ENCODE peak calls at places on chromosomes 5 and 9, in four cellular contexts. J, H, F and Y are unnamed samples. For H3K36me3 and H3K9me3, the result is how much of the 10 kb centered on the place peaks cover.

GRCh38 chr5:151808451-151809169 is 36.9 kb downstream of the G3BP1 start:
- DNase-seq in J (no peak), H (no peak), F (peak), Y (no peak)

GRCh38 chr9:128419061-128419925 is 1.4 kb upstream of the CERCAM start:
- DNase-seq in J (no peak), H (no peak), F (peak), Y (no peak)

GRCh38 chr9:6644346-6645152 is 980 bp downstream of the GLDC start:
- DNase-seq in J (no peak), H (no peak), F (no peak), Y (no peak)

GRCh38 chr9:33307067-33307466 is 16.8 kb downstream of the NFX1 start:
- DNase-seq in J (no peak), H (no peak), F (no peak), Y (no peak)

GRCh38 chr5:180820788-180821321 is 18.2 kb upstream of the MGAT1 start:
- DNase-seq in J (no peak), H (no peak), F (peak), Y (no peak)

GRCh38 chr5:73770172-73770571 is 144.2 kb downstream of the ARHGEF28 start:
- DNase-seq in J (no peak), H (no peak), F (no peak), Y (no peak)

GRCh38 chr5:35971186-35971877 is 19.9 kb downstream of the UGT3A1 start:
- DNase-seq in J (no peak), H (no peak), F (no peak), Y (no peak)

GRCh38 chr9:82584349-82584846 is 478.5 kb downstream of the RASEF start:
- DNase-seq in J (no peak), H (no peak), F (no peak), Y (no peak)

GRCh38 chr5:40904205-40904993 is 4.9 kb upstream of the C7 start:
- DNase-seq in J (no peak), H (peak), F (peak), Y (peak)

GRCh38 chr5:176883700-176884570 is 15.2 kb downstream of the HK3 start:
- DNase-seq in J (no peak), H (no peak), F (no peak), Y (no peak)

GRCh38 chr9:106945727-106946690 is 83.0 kb downstream of the ZNF462 start:
- DNase-seq in J (no peak), H (no peak), F (peak), Y (no peak)

DNA sequence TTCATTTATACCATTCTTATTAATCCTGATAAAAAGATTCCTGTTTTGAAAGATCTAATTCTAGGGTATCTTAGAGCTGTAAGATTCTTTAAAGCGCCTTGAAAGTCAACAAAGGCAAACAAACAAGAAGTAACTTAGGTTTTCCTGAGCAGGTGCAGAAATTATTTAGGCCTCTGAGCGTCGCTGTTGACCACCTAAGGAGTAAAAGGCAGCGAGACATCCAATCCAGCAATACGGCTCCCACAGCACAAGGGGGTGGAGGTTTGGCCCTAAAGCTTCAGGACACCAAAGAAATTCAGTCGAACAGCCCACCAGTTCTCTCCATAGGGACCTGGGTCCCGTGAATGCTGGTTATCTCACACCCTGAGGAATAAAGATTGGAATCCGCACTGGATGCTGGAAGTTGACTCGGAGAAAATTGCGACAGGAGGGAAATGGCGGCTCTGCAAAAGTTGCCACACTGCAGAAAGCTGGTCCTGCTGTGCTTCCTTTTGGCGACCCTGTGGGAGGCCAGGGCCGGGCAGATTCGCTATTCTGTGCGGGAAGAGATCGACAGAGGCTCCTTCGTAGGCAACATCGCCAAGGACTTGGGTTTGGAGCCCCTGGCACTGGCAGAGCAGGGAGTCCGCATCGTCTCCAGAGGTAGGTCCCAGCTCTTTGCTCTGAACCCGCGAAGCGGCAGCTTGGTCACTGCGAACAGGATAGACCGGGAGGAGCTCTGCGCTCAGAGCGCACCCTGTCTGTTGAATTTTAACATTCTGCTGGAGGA is at the start of gene PCDHGA2:
- DNase-seq in J (no peak), H (no peak), F (peak), Y (no peak)
- H3K4me3 ChIP-seq in J (no peak), H (no peak), F (no peak), Y (no peak)

DNA sequence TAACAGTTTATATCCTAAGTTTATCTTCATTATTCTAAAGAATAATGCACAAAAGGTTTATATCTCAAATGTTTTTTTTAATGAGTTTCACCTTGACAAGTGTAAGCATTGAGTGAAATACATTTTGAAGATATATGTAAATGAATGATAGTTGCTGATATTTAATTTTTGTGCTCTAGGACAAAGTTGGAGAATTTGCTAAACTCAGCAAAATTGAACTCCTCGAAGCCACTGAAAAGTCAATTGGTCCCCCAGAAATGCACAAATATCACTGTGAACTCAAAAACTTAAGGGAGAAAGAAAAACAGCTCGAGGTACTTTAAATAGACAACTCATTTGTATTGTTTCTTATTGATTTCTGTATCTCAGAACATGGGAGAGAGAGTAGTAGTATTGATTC is 19.5 kb downstream of the SMC5 start:
- DNase-seq in J (no peak), H (no peak), F (no peak), Y (no peak)
- H3K36me3 ChIP-seq in J (under half), H (under half), F (under half), Y (under half)

GRCh38 chr9:92980085-92980745 is 32.9 kb downstream of the FGD3 start:
- DNase-seq in J (no peak), H (no peak), F (no peak), Y (peak)

GRCh38 chr9:92982130-92982529 is 34.8 kb downstream of the FGD3 start:
- DNase-seq in J (no peak), H (no peak), F (no peak), Y (no peak)

GRCh38 chr9:92984976-92985375 is 37.7 kb downstream of the FGD3 start:
- DNase-seq in J (no peak), H (no peak), F (no peak), Y (no peak)

GRCh38 chr9:92986175-92987110 is 39.1 kb downstream of the FGD3 start:
- DNase-seq in J (no peak), H (no peak), F (peak), Y (no peak)

GRCh38 chr9:92983984-92984589 is 36.8 kb downstream of the FGD3 start:
- DNase-seq in J (no peak), H (no peak), F (no peak), Y (no peak)
- H3K9me3 ChIP-seq in J (under half), H (under half), F (under half), Y (under half)

GRCh38 chr9:36400332-36401178 is 486 bp upstream of the RNF38 start:
- DNase-seq in J (no peak), H (peak), F (peak), Y (peak)

GRCh38 chr9:36399980-36400331 is at the start of gene RNF38:
- DNase-seq in J (no peak), H (no peak), F (no peak), Y (no peak)

GRCh38 chr9:36402536-36402935 is 2.5 kb upstream of the RNF38 start:
- DNase-seq in J (no peak), H (no peak), F (no peak), Y (peak)

GRCh38 chr9:36401179-36401740 is 1.2 kb upstream of the RNF38 start:
- DNase-seq in J (no peak), H (no peak), F (peak), Y (no peak)

GRCh38 chr9:36401897-36402480 is 1.9 kb upstream of the RNF38 start:
- DNase-seq in J (no peak), H (no peak), F (no peak), Y (no peak)
- H3K4me3 ChIP-seq in J (no peak), H (no peak), F (no peak), Y (no peak)

GRCh38 chr5:118931564-118931963 is 56.8 kb downstream of the DTWD2 start:
- DNase-seq in J (no peak), H (no peak), F (no peak), Y (no peak)
- H3K36me3 ChIP-seq in J (under half), H (under half), F (under half), Y (under half)

GRCh38 chr9:135381911-135382310 is 97.7 kb upstream of the PPP1R26 start:
- DNase-seq in J (no peak), H (no peak), F (no peak), Y (no peak)
- H3K9me3 ChIP-seq in J (under half), H (under half), F (under half), Y (under half)

GRCh38 chr5:172642511-172642910 is 1.4 kb downstream of the NEURL1B start:
- DNase-seq in J (no peak), H (peak), F (no peak), Y (no peak)
- H3K4me3 ChIP-seq in J (no peak), H (no peak), F (peak), Y (peak)

GRCh38 chr5:31463341-31463740 is 68.6 kb downstream of the DROSHA start:
- DNase-seq in J (no peak), H (no peak), F (peak), Y (no peak)
- H3K36me3 ChIP-seq in J (under half), H (under half), F (half or more), Y (half or more)

DNA sequence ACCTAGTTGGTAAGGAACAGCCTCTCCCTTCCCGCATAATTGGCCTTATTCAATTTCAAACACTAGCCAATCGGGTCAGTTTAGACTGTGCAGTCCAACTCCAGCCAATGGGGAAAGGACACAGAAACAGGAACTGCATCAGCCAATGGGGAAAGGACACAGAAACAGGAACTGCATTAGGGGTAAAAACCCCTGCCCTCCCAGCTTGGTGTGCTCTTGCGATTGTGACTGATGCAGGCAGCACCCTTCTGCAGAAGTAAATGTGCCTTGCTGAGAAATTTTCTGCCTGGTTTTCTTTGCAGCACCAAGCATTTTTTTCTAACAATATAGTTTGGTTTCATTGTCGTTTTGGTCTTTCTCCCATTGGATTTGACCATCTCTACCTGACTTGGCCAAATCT is 8.6 kb upstream of the GLT6D1 start:
- DNase-seq in J (no peak), H (no peak), F (no peak), Y (no peak)
- H3K9me3 ChIP-seq in J (under half), H (under half), F (under half), Y (under half)